ENCODE peak calls at places on chromosomes 5 and 9, in seven cellular contexts. V is WTC11, K is uterus, Q is ovary, U is left ventricle myocardium inferior, B is transverse colon, E is H1. W is an unnamed sample.

GRCh38 chr5:118060833-118061232 is 927.5 kb downstream of the DTWD2 start:
- DNase-seq in E (no peak), K (no peak), Q (no peak), U (no peak), B (no peak), V (no peak), W (no peak)

GRCh38 chr5:53113947-53114346 is 4.4 kb upstream of the MOCS2 start:
- DNase-seq in E (no peak), K (no peak), Q (no peak), V (no peak), U (no peak), B (no peak), W (no peak)

GRCh38 chr5:136388474-136388873 is 23.1 kb upstream of the TRPC7 start:
- DNase-seq in Q (no peak), K (no peak), V (no peak), E (no peak), B (no peak), U (no peak), W (no peak)

GRCh38 chr5:128208436-128208835 is 124.9 kb downstream of the SLC12A2 start:
- DNase-seq in Q (no peak), V (no peak), E (no peak), B (no peak), K (no peak), U (no peak), W (no peak)

GRCh38 chr5:172786736-172787462 is 15.9 kb upstream of the DUSP1 start:
- DNase-seq in K (no peak), B (no peak), U (no peak), Q (no peak), V (no peak), E (no peak), W (no peak)

GRCh38 chr5:139650689-139651501 is 2.7 kb downstream of the CXXC5 start:
- DNase-seq in B (peak; percentile 47), U (peak; percentile 75), E (no peak), Q (no peak), V (peak; percentile 59), K (no peak), W (no peak)

GRCh38 chr9:12748016-12748415 is 26.8 kb upstream of the LURAP1L start:
- DNase-seq in Q (no peak), V (no peak), K (no peak), B (no peak), U (no peak), E (no peak), W (no peak)

GRCh38 chr5:87936667-87937066 is 332.0 kb downstream of the TMEM161B start:
- DNase-seq in Q (no peak), U (no peak), K (no peak), V (no peak), B (no peak), E (no peak), W (no peak)

GRCh38 chr5:170393235-170393634 is 4.1 kb upstream of the KCNMB1 start:
- DNase-seq in V (no peak), Q (no peak), E (no peak), B (no peak), K (no peak), U (no peak), W (no peak)

GRCh38 chr5:177309351-177310191 is 2.1 kb downstream of the MXD3 start:
- DNase-seq in E (peak; percentile 90), B (peak; percentile 80), Q (no peak), K (peak; percentile 59), V (peak; percentile 88), U (peak; percentile 66), W (peak; percentile 82)

GRCh38 chr5:170430871-170431437 is 41.8 kb upstream of the KCNMB1 start:
- DNase-seq in E (no peak), K (no peak), V (no peak), U (no peak), Q (no peak), B (no peak), W (no peak)

GRCh38 chr5:66406761-66407289 is 189.4 kb upstream of the MAST4 start:
- DNase-seq in K (no peak), B (no peak), V (no peak), U (no peak), E (no peak), Q (no peak), W (no peak)

GRCh38 chr5:137192293-137192743 is 306.8 kb downstream of the SPOCK1 start:
- DNase-seq in U (no peak), B (no peak), V (no peak), E (no peak), K (no peak), Q (no peak), W (no peak)

GRCh38 chr5:1226231-1226630 is 1.1 kb downstream of the SLC6A18 start:
- DNase-seq in Q (no peak), V (no peak), U (no peak), B (no peak), K (no peak), E (no peak), W (no peak)

GRCh38 chr5:60703944-60704343 is 4.0 kb upstream of the DEPDC1B start:
- DNase-seq in U (no peak), E (no peak), V (no peak), B (no peak), K (no peak), Q (no peak), W (no peak)

GRCh38 chr9:81619353-81620008 is 69.9 kb downstream of the TLE1 start:
- DNase-seq in K (no peak), U (no peak), E (no peak), V (no peak), Q (no peak), B (no peak), W (no peak)

GRCh38 chr5:42321800-42322199 is 101.4 kb upstream of the GHR start:
- DNase-seq in U (no peak), E (no peak), K (no peak), Q (no peak), V (no peak), B (no peak), W (no peak)

GRCh38 chr5:129001831-129002626 is 36.7 kb downstream of the SLC27A6 start:
- DNase-seq in K (no peak), V (no peak), E (no peak), B (no peak), U (no peak), Q (no peak), W (no peak)

GRCh38 chr5:127758884-127759283 is 55.7 kb downstream of the CCDC192 start:
- DNase-seq in U (no peak), B (peak; percentile 36), V (no peak), E (no peak), Q (no peak), K (no peak), W (no peak)

GRCh38 chr5:42991477-42992034 is 48.6 kb downstream of the ANXA2R start:
- DNase-seq in Q (no peak), V (peak; percentile 31), K (no peak), B (peak; percentile 10), E (no peak), U (no peak), W (no peak)

GRCh38 chr5:180332051-180332517 is 21.1 kb downstream of the GFPT2 start:
- DNase-seq in Q (no peak), K (no peak), U (no peak), E (peak; percentile 79), V (peak; percentile 86), B (no peak), W (no peak)

GRCh38 chr5:78706381-78706780 is 57.8 kb upstream of the LHFPL2 start:
- DNase-seq in V (no peak), U (no peak), E (no peak), K (no peak), Q (no peak), B (no peak), W (no peak)

GRCh38 chr9:10678790-10679189 is 66.0 kb upstream of the PTPRD start:
- DNase-seq in Q (no peak), V (no peak), K (no peak), E (no peak), B (no peak), U (no peak), W (no peak)

GRCh38 chr5:117657591-117657990 is 1083.0 kb upstream of the SEMA6A start:
- DNase-seq in V (no peak), E (no peak), K (no peak), B (no peak), U (no peak), Q (no peak), W (no peak)

GRCh38 chr5:57085306-57086081 is 88.4 kb upstream of the GPBP1 start:
- DNase-seq in E (no peak), U (no peak), K (no peak), B (no peak), Q (no peak), V (no peak), W (no peak)

GRCh38 chr5:57082441-57083067 is 91.3 kb upstream of the GPBP1 start:
- DNase-seq in U (no peak), K (no peak), B (no peak), Q (no peak), V (no peak), E (no peak), W (no peak)
- TF ChIP-seq CTCF in U (peak; percentile 39), K (no peak), B (peak; percentile 41), Q (no peak), V (no peak), E (peak; percentile 38), W (no peak)

GRCh38 chr5:64958757-64959391 is 190.1 kb downstream of the CWC27 start:
- DNase-seq in B (no peak), U (no peak), V (no peak), K (no peak), Q (no peak), E (no peak), W (no peak)
- TF ChIP-seq CTCF in B (peak; percentile 51), U (peak; percentile 67), V (no peak), K (peak; percentile 56), Q (peak; percentile 8), E (no peak), W (peak; percentile 42)

GRCh38 chr9:20015427-20015931 is 226.6 kb upstream of the SLC24A2 start:
- DNase-seq in U (no peak), B (no peak), Q (no peak), E (no peak), V (no peak), K (no peak), W (no peak)

GRCh38 chr9:20016611-20017010 is 227.8 kb upstream of the SLC24A2 start:
- DNase-seq in U (no peak), E (no peak), K (no peak), B (no peak), Q (no peak), V (no peak), W (no peak)

GRCh38 chr9:20014168-20014567 is 225.3 kb upstream of the SLC24A2 start:
- DNase-seq in V (no peak), U (no peak), Q (no peak), E (no peak), K (no peak), B (no peak), W (no peak)

GRCh38 chr9:20009606-20010005 is 220.8 kb upstream of the SLC24A2 start:
- DNase-seq in B (no peak), V (no peak), K (no peak), E (no peak), U (no peak), Q (no peak), W (no peak)

DNA sequence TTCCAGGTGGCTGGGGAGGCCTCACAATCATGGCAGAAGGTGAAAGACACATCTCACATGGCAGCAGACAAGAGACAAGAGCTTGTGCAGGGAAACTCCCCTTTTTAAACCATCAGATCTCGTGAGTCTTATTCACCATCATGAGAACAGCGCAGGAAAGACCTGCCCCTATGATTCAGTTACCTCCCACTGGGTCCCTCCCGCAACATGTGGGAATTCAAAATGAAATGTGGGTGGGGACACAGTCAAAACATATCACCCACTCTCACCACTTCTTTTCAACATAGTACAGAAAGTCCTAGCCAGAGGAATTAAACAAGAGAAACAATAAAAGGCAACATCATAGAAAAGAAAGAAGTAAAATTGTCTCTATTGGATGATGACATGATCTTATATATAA is 223.4 kb upstream of the SLC24A2 start:
- DNase-seq in B (no peak), K (no peak), Q (no peak), E (no peak), V (no peak), U (no peak), W (no peak)
- TF ChIP-seq CTCF in B (no peak), K (no peak), Q (no peak), E (no peak), V (no peak), U (no peak), W (no peak)

GRCh38 chr9:133421615-133422542 is at the start of gene ADAMTS13:
- DNase-seq in V (peak; percentile 48), B (no peak), U (no peak), E (no peak), K (no peak), Q (no peak), W (no peak)
- TF ChIP-seq CTCF in V (peak; percentile 16), B (no peak), U (no peak), E (peak; percentile 30), K (no peak), Q (no peak), W (no peak)